ENCODE peak calls at places on chromosomes 12 and 14, in seven cellular contexts. K is tibial artery, F is fibroblast of the aortic adventitia, S is right atrium auricular region, R is ovary, Q is fibroblast of lung, G is fibroblast of mammary gland. B is an unnamed sample.

GRCh38 chr14:51129130-51129529 is 34.2 kb upstream of the TRIM9 start:
- DNase-seq in F (no peak), G (no peak), S (no peak), K (no peak), R (no peak), Q (no peak), B (no peak)

GRCh38 chr12:14185441-14186192 is 179.9 kb upstream of the ATF7IP start:
- DNase-seq in F (peak), Q (peak), K (no peak), R (no peak), G (peak), S (no peak), B (peak)

GRCh38 chr12:75859868-75860267 is 171.7 kb downstream of the PHLDA1 start:
- DNase-seq in K (no peak), S (no peak), Q (peak), R (no peak), G (peak), F (peak), B (no peak)

GRCh38 chr12:120640840-120641833 is 711 bp downstream of the CABP1 start:
- DNase-seq in Q (peak), F (peak), G (peak), K (no peak), S (no peak), R (peak), B (peak)

GRCh38 chr12:59873136-59873535 is 277.3 kb downstream of the SLC16A7 start:
- DNase-seq in S (no peak), R (no peak), G (peak), K (no peak), Q (no peak), F (no peak), B (no peak)

GRCh38 chr12:69108024-69108423 is 131.3 kb upstream of the CPSF6 start:
- DNase-seq in K (no peak), Q (peak), R (no peak), S (no peak), F (peak), G (peak), B (peak)

GRCh38 chr12:29889737-29890136 is 106.0 kb upstream of the TMTC1 start:
- DNase-seq in F (peak), R (no peak), Q (peak), K (peak), S (no peak), G (peak), B (peak)

GRCh38 chr12:67145692-67146091 is 123.5 kb upstream of the CAND1 start:
- DNase-seq in R (no peak), S (no peak), Q (no peak), K (no peak), G (no peak), F (no peak), B (no peak)

GRCh38 chr12:63041601-63042000 is 106.7 kb upstream of the PPM1H start:
- DNase-seq in Q (no peak), G (no peak), S (no peak), F (no peak), K (no peak), R (no peak), B (no peak)

GRCh38 chr14:104352493-104353220 is 214.3 kb downstream of the KIF26A start:
- DNase-seq in F (no peak), K (peak), Q (no peak), G (no peak), S (no peak), R (no peak), B (no peak)

DNA sequence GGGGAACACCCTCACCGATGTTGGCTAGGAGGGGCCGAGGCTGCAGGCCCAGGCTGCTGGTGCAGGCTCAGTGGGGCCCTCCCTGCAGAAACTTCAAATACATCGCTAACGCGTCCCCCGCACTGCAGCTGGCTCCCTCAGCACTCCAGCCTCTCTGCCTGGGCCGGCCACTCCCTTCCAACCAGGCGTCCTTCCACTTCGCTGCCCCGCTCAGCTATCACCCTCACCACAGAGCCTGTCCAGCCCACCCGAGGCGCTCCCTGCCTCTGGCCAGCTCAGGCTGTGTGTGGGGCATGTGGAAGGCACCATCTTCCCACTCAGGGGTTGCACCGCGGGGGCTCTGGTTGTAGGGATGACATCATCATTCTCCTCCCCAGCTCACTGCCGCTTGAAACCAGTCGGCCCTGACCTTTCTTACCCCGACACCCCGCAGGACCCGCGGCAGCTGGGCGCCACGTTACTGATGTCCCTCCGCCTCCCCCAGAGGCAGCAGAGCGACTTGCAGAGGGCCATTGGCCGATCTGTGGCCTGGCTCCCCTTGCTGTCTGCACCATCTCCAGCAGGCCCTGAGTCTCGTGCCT is 199.9 kb upstream of the RTL1 start:
- DNase-seq in Q (no peak), F (no peak), S (peak), K (peak), G (no peak), R (peak), B (no peak)
- H3K4me3 ChIP-seq in Q (no peak), F (no peak), S (no peak), K (no peak), G (no peak), R (no peak), B (no peak)

DNA sequence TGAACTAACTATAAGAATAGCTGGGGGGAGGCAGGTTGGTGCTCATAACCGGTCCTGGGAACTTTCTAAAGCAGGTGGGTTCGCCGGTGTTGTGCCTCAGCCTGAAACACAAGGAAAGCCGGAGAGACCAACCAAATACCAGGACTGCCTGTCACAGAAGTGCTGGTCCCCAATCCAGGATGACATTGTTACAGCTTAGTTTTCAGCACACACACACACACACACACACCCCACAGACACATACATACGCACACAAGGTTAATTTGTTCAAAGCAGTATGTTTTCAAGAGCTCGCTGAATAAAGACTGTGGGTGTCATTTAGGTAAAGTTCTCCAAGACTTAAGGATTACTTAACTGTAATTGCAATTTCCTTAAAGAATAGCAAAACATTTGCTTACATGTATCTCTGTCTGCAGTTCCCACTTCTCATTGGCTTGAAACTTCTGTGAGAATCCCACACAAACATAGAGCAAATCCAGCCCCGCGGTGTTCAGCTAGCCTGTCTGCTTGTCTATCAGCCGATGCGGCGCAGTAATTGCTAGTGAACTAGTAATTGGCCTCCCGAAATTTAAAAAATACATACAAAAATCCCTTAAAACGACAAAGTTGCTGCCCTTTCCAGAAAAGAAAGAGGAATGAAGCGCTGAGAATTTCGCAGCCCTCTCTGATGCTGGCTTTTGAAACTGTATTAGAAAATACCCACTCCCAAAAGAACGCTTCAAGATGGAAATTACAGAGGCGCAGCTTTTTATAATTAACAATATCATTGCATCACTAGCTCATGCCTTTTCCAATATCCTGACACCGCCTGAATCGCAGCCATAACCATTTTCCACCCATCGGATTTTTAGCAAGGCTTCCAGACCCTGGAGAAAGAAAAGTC is 940 bp downstream of the FBLN5 start:
- DNase-seq in F (peak), K (no peak), Q (peak), S (peak), G (no peak), R (no peak), B (peak)
- H3K4me3 ChIP-seq in F (peak), K (peak), Q (peak), S (peak), G (peak), R (peak), B (peak)

DNA sequence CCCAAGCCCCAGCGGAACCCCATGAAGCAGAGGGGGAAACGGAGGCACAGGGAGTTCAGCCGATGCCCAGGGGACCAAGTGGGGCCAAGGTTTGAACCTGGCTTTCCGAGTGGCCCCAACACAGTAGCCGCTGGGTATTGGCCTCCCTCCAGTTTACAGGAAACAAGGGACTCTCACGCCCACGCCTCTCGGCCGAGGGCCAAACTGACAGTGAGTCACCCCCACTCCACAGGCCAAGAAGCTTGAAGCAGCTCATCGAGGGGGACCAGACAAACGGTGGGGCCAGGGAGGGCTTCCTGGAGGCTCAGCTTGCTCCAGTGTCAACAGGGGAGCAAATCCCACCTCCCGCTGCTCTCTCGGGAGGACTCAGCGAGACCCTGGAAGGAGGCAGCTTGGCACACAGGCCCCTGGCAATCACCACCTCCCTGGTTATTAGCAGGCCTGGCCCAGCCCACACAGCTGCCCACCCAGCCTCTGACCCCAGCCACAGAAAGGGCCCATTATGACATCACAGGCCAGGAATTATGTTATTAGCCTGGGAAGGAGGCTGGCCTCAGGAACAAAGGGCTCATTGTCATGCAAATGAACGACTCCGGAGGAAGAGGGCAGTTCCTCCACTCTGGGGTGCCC is 54.6 kb downstream of the NCOR2 start:
- DNase-seq in R (peak), G (peak), K (peak), S (peak), Q (peak), F (peak), B (peak)
- H3K4me3 ChIP-seq in R (no peak), G (no peak), K (no peak), S (no peak), Q (no peak), F (no peak), B (no peak)

DNA sequence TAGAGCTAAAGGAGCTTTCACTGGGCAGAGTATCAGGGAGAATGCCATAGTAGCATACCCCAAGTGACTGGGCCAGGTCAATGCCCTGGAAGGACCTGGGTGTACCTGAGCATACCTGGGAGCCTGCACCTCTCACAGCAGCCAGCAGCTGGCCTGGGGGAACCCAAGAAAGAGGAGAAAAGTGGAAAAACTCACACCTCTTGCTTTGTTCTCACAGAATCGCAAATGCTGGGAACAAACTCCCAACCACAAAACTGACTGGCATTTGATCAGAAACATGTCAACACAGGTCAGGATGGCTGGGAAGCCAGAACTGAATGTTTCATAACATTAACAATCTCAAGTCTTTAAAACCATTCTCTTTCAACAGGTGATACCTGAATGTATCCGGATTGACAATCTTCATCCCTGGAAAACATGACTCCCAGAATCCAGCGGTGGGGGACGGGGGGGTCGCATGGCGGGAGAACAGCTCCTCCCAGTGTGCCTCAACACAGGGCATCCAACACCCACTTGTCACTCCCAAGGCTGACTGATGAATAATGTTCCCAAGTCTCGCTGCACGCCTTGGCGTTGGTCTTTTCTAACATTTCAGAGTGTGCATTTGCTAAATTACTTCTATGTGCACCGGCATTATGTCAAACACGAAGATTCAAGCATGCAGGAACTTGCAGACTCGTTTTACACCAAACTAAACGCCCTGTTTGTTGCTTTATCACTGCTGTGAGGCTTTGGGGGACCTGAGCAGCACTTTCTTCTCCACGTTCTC is 7.9 kb downstream of the FOXN3 start:
- DNase-seq in Q (no peak), S (no peak), G (no peak), R (no peak), F (no peak), K (no peak), B (peak)
- H3K4me3 ChIP-seq in Q (no peak), S (no peak), G (no peak), R (no peak), F (no peak), K (peak), B (no peak)

DNA sequence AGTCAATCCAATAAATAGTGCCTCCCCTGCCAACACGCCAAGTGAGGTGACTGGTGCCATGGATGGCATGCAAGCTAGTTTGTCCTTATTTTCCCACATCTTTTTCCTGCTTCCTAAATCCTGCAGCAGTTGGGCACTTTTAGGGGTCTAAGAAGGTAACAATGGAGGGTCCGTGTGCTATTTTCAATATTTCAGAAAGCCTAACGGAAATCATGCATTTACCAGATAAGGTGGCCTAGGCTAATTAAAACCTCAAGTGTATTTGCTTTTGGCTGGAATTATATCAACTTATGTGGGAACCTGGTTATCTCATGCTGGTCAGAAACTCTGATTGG is 4.9 kb downstream of the ITGA5 start:
- DNase-seq in Q (no peak), S (no peak), R (no peak), K (no peak), F (no peak), G (no peak), B (no peak)
- H3K4me3 ChIP-seq in Q (no peak), S (peak), R (peak), K (peak), F (peak), G (peak), B (no peak)

GRCh38 chr12:26750531-26751171 is 82.3 kb downstream of the ITPR2 start:
- DNase-seq in Q (no peak), S (no peak), G (no peak), K (no peak), R (no peak), F (no peak), B (no peak)
- H3K4me3 ChIP-seq in Q (no peak), S (no peak), G (no peak), K (no peak), R (no peak), F (no peak), B (no peak)

GRCh38 chr14:75429562-75429961 is 1.7 kb downstream of the JDP2 start:
- DNase-seq in S (no peak), Q (no peak), G (no peak), R (no peak), F (no peak), K (no peak), B (no peak)
- H3K4me3 ChIP-seq in S (peak), Q (peak), G (peak), R (peak), F (peak), K (peak), B (peak)

DNA sequence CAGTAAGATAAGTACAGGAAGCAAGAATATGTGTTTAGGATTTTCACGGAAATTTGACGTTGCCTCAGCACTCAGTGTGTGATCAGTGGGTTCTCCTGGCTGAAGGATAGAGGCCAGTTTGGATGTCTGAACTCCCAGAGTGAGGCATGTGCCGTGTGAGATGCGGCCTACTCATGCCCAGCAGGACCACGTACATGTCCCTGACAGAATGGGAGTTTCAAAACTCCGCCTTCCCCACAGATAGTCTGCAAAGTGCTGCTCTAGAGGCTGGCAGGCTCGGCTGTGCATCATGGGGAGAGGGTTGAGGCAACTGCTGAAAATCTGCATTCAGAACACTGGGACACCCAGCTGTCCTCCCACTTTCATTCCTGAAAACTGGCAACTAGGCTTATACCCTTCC is 58.3 kb downstream of the NINJ2 start:
- DNase-seq in S (no peak), F (no peak), G (no peak), Q (no peak), R (no peak), K (no peak), B (no peak)
- H3K4me3 ChIP-seq in S (no peak), F (no peak), G (no peak), Q (no peak), R (no peak), K (no peak), B (no peak)

B was measured in choroid plexus epithelial cell.